ENCODE peak calls at places on chromosomes 12 and 14, in five cellular contexts. H is heart left ventricle, A is heart right ventricle, U is right lobe of liver, S is pancreas. O is an unnamed sample. For H3K4me1, the result is how much of the 10 kb centered on the place peaks cover.

GRCh38 chr12:132159555-132160003 is 15.3 kb downstream of the NOC4L start:
- DNase-seq in H (no peak), A (no peak), U (peak), S (no peak), O (no peak)

GRCh38 chr12:107635139-107635538 is 50.5 kb upstream of the PWP1 start:
- DNase-seq in H (no peak), A (no peak), U (no peak), S (no peak), O (no peak)

GRCh38 chr14:64159588-64159987 is 134.6 kb downstream of the ESR2 start:
- DNase-seq in H (no peak), A (no peak), U (no peak), S (no peak), O (no peak)

GRCh38 chr12:56626691-56627090 is 3.4 kb downstream of the BAZ2A start:
- DNase-seq in H (no peak), A (no peak), U (no peak), S (no peak), O (no peak)

GRCh38 chr12:13000935-13001724 is 1.1 kb upstream of the HEBP1 start:
- DNase-seq in H (peak), A (peak), U (peak), S (peak), O (peak)

GRCh38 chr12:49131973-49132461 is 822 bp upstream of the TUBA1B start:
- DNase-seq in H (no peak), A (no peak), U (no peak), S (no peak), O (peak)

GRCh38 chr12:94445662-94446061 is 14.0 kb downstream of the CEP83 start:
- DNase-seq in H (no peak), A (no peak), U (no peak), S (no peak), O (no peak)

GRCh38 chr14:50452979-50453705 is 56.5 kb upstream of the CDKL1 start:
- DNase-seq in H (no peak), A (no peak), U (no peak), S (no peak), O (no peak)

GRCh38 chr12:4742421-4742970 is 22.3 kb downstream of the GALNT8 start:
- DNase-seq in H (no peak), A (no peak), U (no peak), S (no peak), O (no peak)

GRCh38 chr12:40566246-40566645 is 126.0 kb upstream of the CNTN1 start:
- DNase-seq in H (no peak), A (no peak), U (no peak), S (no peak), O (no peak)

GRCh38 chr14:83849999-83850611 is 1679.8 kb upstream of the FLRT2 start:
- DNase-seq in H (no peak), A (no peak), U (no peak), S (no peak), O (no peak)

GRCh38 chr12:46303039-46303666 is 34.3 kb upstream of the SLC38A1 start:
- DNase-seq in H (no peak), A (peak), U (no peak), S (no peak), O (peak)

GRCh38 chr12:123771261-123771660 is 9.2 kb downstream of the DNAH10 start:
- DNase-seq in H (no peak), A (no peak), U (no peak), S (no peak), O (no peak)

GRCh38 chr12:6178981-6179761 is 21.0 kb upstream of the CD9 start:
- DNase-seq in H (no peak), A (no peak), U (no peak), S (no peak), O (no peak)

GRCh38 chr12:124007810-124008570 is 35.0 kb downstream of the ZNF664 start:
- DNase-seq in H (no peak), A (no peak), U (peak), S (no peak), O (no peak)

GRCh38 chr14:79279645-79280399 is 931.5 kb downstream of the DIO2 start:
- DNase-seq in H (no peak), A (no peak), U (no peak), S (peak), O (peak)

GRCh38 chr14:37147310-37147875 is 25.0 kb downstream of the SLC25A21 start:
- DNase-seq in H (no peak), A (no peak), U (no peak), S (no peak), O (no peak)

GRCh38 chr12:90899456-90900182 is 55.4 kb downstream of the CCER1 start:
- DNase-seq in H (no peak), A (no peak), U (no peak), S (no peak), O (no peak)

GRCh38 chr14:49303952-49304516 is 282.1 kb downstream of the RPS29 start:
- DNase-seq in H (no peak), A (peak), U (no peak), S (no peak), O (no peak)

GRCh38 chr14:43778956-43779639 is 728.0 kb downstream of the FSCB start:
- DNase-seq in H (no peak), A (no peak), U (no peak), S (no peak), O (no peak)

GRCh38 chr14:95189400-95190162 is 32.3 kb upstream of the DICER1 start:
- DNase-seq in H (no peak), A (no peak), U (no peak), S (no peak), O (no peak)

DNA sequence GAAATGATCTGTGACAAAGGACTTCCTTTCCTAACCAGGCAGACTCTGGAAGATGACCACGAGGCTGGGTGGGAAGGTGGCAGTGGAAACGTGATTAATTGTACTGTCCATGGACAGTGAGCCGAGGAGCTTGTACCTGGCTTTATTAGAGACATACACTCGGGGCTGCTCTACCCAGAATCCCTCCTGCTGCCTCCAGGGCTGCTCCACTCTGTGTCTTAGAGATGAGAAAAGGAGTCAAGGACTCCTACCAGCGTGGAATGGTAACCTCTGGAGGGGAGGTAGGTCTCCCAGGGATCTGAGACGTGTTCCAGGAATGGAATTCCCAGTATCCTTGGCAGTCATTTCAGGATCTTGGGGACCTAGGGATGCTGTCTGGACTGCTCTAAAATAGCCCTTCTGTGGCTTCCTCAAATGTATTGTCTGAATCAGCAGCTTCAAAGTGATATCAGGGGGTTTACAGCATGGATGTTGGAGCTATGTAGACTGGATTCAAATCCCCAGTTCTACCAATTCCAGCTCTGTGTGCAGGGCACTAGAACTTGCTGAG is 237.8 kb downstream of the CACNA1C start:
- DNase-seq in H (no peak), A (no peak), U (no peak), S (no peak), O (no peak)
- H3K4me1 ChIP-seq in H (half or more), A (under half), U (under half), S (under half), O (under half)

GRCh38 chr12:10873374-10873773 is 10.7 kb downstream of the PRH1 start:
- DNase-seq in H (no peak), A (no peak), U (no peak), S (no peak), O (no peak)

DNA sequence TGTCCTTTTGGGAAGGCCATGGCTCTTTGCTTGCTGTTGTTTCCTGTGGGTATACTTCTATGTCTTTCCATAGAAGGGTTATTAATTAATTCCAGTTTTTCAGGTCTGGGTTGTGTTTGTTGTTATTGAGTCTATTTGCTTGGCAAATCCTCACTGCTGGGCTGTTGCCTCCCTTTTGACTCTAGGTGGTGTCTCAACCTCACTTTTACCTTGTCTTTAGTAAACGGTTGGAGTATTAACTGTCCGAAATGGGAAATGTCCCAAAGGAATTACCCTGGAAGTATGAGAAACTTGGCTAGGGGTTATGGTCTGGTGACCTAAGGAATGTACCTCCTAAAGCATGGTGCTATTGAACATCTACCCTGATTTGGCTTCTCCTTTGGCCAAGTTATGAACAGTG is 16.7 kb downstream of the PRH1 start:
- DNase-seq in H (no peak), A (no peak), U (no peak), S (no peak), O (no peak)
- TF ChIP-seq CTCF in H (no peak), A (no peak), U (peak), S (no peak), O (no peak)

DNA sequence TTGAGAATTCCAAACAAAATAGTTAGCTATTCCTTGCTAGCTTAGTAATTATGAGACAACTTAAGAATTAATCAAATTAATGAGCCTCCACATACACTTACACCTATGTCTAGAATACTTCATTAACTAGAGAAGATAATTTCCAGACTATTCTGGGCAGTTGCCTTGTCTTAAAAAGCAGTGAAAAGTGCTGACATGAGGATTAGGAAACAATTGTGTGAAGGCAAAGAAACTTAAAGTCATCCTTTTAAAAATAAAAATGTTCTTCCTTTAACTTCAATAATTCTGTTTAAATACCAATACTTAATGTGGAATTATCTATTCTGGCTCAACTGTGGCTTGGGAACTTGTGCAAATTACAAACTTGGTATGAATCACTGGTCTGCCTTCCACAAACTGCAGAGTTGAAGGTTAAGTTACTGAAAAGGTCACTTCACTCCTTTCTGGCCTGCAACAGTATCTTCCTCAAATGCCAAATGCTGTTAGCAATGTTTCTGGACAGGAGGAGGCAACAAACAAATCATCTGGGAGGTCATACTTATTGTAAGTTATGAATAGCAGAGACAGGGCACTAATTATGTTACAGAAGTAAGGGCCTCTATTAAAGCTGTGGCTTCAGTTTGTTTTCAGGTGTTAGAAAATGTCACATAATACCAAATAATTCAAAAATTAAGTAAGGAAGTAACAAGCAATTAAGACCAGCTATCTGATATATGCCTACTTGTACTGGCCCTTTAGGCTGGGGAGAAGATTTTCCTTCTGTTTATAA is 19.2 kb downstream of the PPTC7 start:
- DNase-seq in H (no peak), A (no peak), U (no peak), S (no peak), O (no peak)
- H3K4me1 ChIP-seq in H (under half), A (under half), U (half or more), S (under half), O (under half)

GRCh38 chr14:60488175-60488574 is 2.3 kb upstream of the C14orf39 start:
- DNase-seq in H (no peak), A (no peak), U (no peak), S (no peak), O (no peak)
- TF ChIP-seq CTCF in H (no peak), A (no peak), U (peak), S (no peak), O (no peak)

DNA sequence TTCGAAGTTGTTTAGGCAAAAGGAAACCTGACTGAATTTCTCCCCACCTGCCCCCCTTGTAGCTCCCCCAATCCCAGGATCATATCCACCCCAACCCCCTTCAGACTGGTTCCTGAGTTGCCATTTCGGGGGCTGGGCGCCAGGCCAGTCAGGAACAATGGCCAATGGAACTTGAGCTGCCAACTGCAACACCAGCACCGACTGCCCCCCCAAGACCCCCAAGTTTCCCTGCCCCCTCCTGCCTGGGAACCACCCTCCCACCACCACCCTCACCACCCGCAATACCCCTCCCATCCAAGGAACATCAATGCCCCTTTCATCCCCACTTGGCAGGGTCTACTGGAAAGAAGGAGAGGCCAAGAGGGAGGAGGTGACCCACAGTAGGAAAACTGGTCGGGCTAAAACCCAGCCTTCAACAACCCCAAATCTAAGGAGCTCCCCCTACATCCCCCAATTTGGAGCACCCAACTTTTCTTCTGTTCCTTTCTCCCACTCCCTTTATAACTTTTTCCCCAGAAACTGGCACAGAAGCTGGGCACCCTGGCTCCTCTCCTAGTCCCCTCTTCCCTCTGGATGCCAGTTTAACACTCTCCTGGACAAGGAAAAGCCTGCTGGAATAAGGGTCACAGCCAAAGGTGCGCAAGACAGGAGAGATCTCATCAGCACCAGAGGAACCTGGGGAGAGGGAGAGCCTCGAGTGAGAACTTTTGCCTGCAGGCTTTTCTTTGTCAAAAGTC is 1.6 kb upstream of the NDRG2 start:
- DNase-seq in H (no peak), A (no peak), U (no peak), S (no peak), O (no peak)
- H3K4me1 ChIP-seq in H (under half), A (under half), U (under half), S (under half), O (under half)

GRCh38 chr14:72643317-72643801 is 250.5 kb downstream of the DPF3 start:
- DNase-seq in H (no peak), A (peak), U (no peak), S (no peak), O (no peak)
- TF ChIP-seq CTCF in H (no peak), A (no peak), U (no peak), S (no peak), O (no peak)

GRCh38 chr14:68959035-68959434 is 20.1 kb downstream of the ACTN1 start:
- DNase-seq in H (no peak), A (no peak), U (no peak), S (no peak), O (no peak)
- H3K4me1 ChIP-seq in H (half or more), A (under half), U (under half), S (under half), O (half or more)

GRCh38 chr12:97502600-97502999 is 40.0 kb downstream of the RMST start:
- DNase-seq in H (no peak), A (no peak), U (no peak), S (no peak), O (no peak)
- TF ChIP-seq CTCF in H (no peak), A (no peak), U (no peak), S (no peak), O (no peak)

GRCh38 chr14:59755388-59755787 is 115.2 kb downstream of the RTN1 start:
- DNase-seq in H (no peak), A (no peak), U (no peak), S (no peak), O (no peak)

GRCh38 chr14:59751578-59751977 is 119.0 kb downstream of the RTN1 start:
- DNase-seq in H (no peak), A (no peak), U (no peak), S (no peak), O (no peak)

DNA sequence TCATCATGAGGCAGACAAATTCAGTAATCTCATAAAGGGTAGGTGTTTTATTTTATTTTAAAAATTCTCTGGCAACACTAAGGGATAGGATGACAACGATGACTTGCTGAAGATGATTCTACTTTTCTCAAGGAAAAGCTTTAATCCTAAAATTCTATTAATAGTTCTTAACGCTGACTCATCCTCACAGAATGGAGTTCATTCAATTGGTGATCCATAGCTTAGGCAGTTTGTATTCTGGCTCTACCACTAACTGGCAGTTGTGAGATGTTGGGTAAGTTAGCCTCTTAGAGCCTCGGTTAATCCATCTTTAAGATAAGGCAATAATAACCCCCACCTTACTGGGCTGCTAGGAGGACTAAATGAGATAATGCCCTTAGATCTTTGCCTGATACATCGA is 116.3 kb downstream of the RTN1 start:
- DNase-seq in H (no peak), A (no peak), U (no peak), S (no peak), O (no peak)
- H3K4me1 ChIP-seq in H (under half), A (under half), U (under half), S (under half), O (under half)

DNA sequence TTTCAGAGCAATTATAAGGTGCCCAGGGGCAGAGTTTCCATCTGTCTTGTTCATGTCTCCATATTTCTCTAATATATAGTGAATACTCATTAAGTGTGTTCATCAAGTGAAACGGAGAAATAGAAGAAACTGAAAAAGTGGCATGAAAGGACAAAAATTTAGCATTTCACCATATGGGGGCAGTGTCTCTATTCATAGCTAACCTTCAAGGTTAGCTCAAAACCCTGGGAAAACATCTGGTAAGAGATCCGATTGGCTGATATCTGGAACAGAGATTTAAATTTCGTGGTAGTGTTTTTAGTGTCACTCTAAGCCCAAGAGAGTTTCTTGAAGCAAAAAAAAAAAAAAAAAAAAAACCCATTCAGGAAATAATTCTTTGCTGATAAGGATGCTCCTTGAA is 367.5 kb downstream of the DAD1 start:
- DNase-seq in H (no peak), A (no peak), U (no peak), S (no peak), O (no peak)
- TF ChIP-seq CTCF in H (no peak), A (no peak), U (no peak), S (no peak), O (no peak)